ENCODE peak calls at places on chromosomes 3 and 15, in six cellular contexts. T is AG04449, V is stomach, R is fibroblast of mammary gland, Q is BJ, M is astrocyte of the cerebellum. G is an unnamed sample.

GRCh38 chr3:12974819-12975218 is 98.4 kb downstream of the IQSEC1 start:
- DNase-seq in T (no peak), V (no peak), R (no peak), Q (no peak), M (no peak), G (no peak)

GRCh38 chr3:52054689-52055511 is 1.5 kb downstream of the DUSP7 start:
- DNase-seq in T (no peak), V (no peak), R (no peak), Q (no peak), M (no peak), G (no peak)

GRCh38 chr15:90248760-90249122 is 615 bp upstream of the TTLL13 start:
- DNase-seq in T (no peak), V (no peak), R (no peak), Q (no peak), M (no peak), G (no peak)

GRCh38 chr3:70984756-70985155 is 598.8 kb downstream of the FOXP1 start:
- DNase-seq in T (no peak), V (no peak), R (peak; percentile 49), Q (no peak), M (no peak), G (no peak)

GRCh38 chr15:22954798-22955543 is 25.2 kb downstream of the CYFIP1 start:
- DNase-seq in T (no peak), V (no peak), R (no peak), Q (no peak), M (no peak), G (no peak)

GRCh38 chr3:46213201-46213600 is 5.1 kb upstream of the CCR1 start:
- DNase-seq in T (no peak), V (no peak), R (no peak), Q (no peak), M (no peak), G (no peak)

GRCh38 chr15:44782516-44782915 is 46.2 kb downstream of the TRIM69 start:
- DNase-seq in T (no peak), V (no peak), R (peak; percentile 8), Q (no peak), M (no peak), G (peak; percentile 31)

GRCh38 chr15:65189102-65189740 is 4.1 kb upstream of the CLPX start:
- DNase-seq in T (no peak), V (no peak), R (peak; percentile 69), Q (no peak), M (peak; percentile 61), G (peak; percentile 22)

GRCh38 chr3:58574682-58575081 is 2.5 kb downstream of the FAM107A start:
- DNase-seq in T (no peak), V (no peak), R (no peak), Q (no peak), M (no peak), G (no peak)

GRCh38 chr3:187066228-187066995 is 72.9 kb downstream of the RPL39L start:
- DNase-seq in T (no peak), V (no peak), R (peak; percentile 41), Q (no peak), M (no peak), G (peak; percentile 7)
- H3K4me3 ChIP-seq in T (no peak overlapping the region), V (no peak overlapping the region), R (no peak overlapping the region), Q (no peak overlapping the region), M (no peak overlapping the region), G (no peak overlapping the region)

DNA sequence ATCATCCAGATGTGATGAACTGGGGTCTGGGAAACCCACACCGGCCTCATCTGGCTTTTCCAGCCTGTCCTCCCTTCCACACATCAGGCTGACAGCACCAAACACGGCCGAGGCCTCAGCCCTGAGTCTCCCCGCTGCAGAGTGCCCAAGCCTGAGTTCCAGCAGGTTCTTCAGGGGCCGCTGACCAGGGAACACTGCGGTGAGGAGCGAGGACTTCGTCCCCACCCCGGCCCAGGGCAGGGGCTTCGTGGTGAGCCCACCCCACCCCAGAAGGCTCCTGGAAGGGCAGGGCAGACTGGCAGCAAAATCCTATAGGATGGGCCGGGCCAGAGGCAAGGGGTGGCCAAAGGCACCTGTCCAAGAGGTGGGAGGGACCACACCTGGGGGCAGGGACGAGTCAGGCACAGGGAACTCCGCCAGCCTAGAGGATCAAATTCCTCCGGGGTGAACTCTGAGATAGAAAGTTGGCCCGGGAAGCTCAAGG is at the start of gene SLC51A:
- DNase-seq in T (no peak), V (no peak), R (no peak), Q (no peak), M (no peak), G (no peak)
- H3K4me3 ChIP-seq in T (no peak within 1 kb of the TSS), V (peak within 1 kb of the TSS; percentile 6), R (no peak within 1 kb of the TSS), Q (no peak within 1 kb of the TSS), M (no peak within 1 kb of the TSS), G (no peak within 1 kb of the TSS)

GRCh38 chr15:57735406-57735805 is 28.9 kb downstream of the POLR2M start:
- DNase-seq in T (no peak), V (no peak), R (no peak), Q (no peak), M (no peak), G (no peak)
- H3K4me3 ChIP-seq in T (no peak overlapping the region), V (no peak overlapping the region), R (no peak overlapping the region), Q (no peak overlapping the region), M (no peak overlapping the region), G (no peak overlapping the region)

GRCh38 chr3:159852256-159852655 is 136.4 kb upstream of the IL12A start:
- DNase-seq in T (no peak), V (no peak), R (no peak), Q (no peak), M (no peak), G (no peak)

GRCh38 chr3:159854500-159855124 is 134.0 kb upstream of the IL12A start:
- DNase-seq in T (peak; percentile 88), V (no peak), R (peak; percentile 95), Q (peak; percentile 96), M (peak; percentile 84), G (peak; percentile 80)

GRCh38 chr3:159853506-159853864 is 135.2 kb upstream of the IL12A start:
- DNase-seq in T (no peak), V (no peak), R (no peak), Q (no peak), M (no peak), G (no peak)

GRCh38 chr3:159850481-159850880 is 138.2 kb upstream of the IL12A start:
- DNase-seq in T (no peak), V (no peak), R (no peak), Q (no peak), M (no peak), G (no peak)

GRCh38 chr3:159852821-159853505 is 135.7 kb upstream of the IL12A start:
- DNase-seq in T (no peak), V (no peak), R (peak; percentile 46), Q (no peak), M (no peak), G (no peak)
- H3K4me3 ChIP-seq in T (peak overlapping the region; percentile 43), V (no peak overlapping the region), R (peak overlapping the region; percentile 8), Q (peak overlapping the region; percentile 26), M (peak overlapping the region; percentile 0), G (peak overlapping the region; percentile 36)

GRCh38 chr3:183149915-183150825 is 12.4 kb downstream of the LAMP3 start:
- DNase-seq in T (no peak), V (no peak), R (peak; percentile 10), Q (no peak), M (no peak), G (no peak)
- H3K4me3 ChIP-seq in T (no peak overlapping the region), V (no peak overlapping the region), R (no peak overlapping the region), Q (no peak overlapping the region), M (no peak overlapping the region), G (no peak overlapping the region)

GRCh38 chr15:49646891-49647290 is 26.0 kb downstream of the DTWD1 start:
- DNase-seq in T (no peak), V (no peak), R (no peak), Q (no peak), M (no peak), G (no peak)

GRCh38 chr15:49644364-49644794 is 23.5 kb downstream of the DTWD1 start:
- DNase-seq in T (no peak), V (no peak), R (no peak), Q (no peak), M (no peak), G (no peak)

GRCh38 chr15:49649987-49650386 is 29.1 kb downstream of the DTWD1 start:
- DNase-seq in T (no peak), V (no peak), R (peak; percentile 52), Q (no peak), M (no peak), G (no peak)

GRCh38 chr15:49645937-49646336 is 25.1 kb downstream of the DTWD1 start:
- DNase-seq in T (peak; percentile 57), V (peak; percentile 30), R (peak; percentile 82), Q (no peak), M (peak; percentile 59), G (peak; percentile 47)

GRCh38 chr15:49645277-49645676 is 24.4 kb downstream of the DTWD1 start:
- DNase-seq in T (no peak), V (no peak), R (no peak), Q (no peak), M (no peak), G (no peak)
- H3K4me3 ChIP-seq in T (no peak overlapping the region), V (no peak overlapping the region), R (no peak overlapping the region), Q (no peak overlapping the region), M (no peak overlapping the region), G (no peak overlapping the region)

DNA sequence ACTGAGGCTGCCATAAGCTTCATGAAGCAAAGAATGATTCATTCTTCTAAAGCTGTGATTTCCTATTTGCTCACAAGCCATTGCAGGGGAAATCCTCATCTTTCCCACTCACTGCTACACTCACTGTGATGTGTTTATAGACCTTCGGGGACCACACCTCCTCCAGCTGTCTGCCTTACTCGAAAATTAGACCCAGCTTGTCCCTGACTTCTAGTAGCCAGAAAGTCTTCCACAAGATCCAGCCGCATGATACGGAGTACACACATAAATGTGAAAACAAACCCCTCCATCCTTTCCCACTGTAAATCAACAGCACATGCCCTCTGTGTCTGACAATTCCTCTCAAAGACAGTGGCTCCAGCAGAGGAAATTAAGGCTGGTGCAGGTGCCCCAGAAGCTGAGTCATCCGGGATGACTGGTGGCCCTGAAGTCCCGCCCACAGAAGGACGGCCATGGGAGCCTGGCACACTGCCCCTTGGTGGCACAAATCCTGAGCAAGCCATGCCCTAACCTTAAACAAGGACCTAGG is 172.0 kb downstream of the STT3B start:
- DNase-seq in T (peak; percentile 28), V (peak; percentile 82), R (peak; percentile 76), Q (peak; percentile 75), M (no peak), G (peak; percentile 60)
- H3K4me3 ChIP-seq in T (no peak overlapping the region), V (no peak overlapping the region), R (no peak overlapping the region), Q (no peak overlapping the region), M (no peak overlapping the region), G (no peak overlapping the region)

DNA sequence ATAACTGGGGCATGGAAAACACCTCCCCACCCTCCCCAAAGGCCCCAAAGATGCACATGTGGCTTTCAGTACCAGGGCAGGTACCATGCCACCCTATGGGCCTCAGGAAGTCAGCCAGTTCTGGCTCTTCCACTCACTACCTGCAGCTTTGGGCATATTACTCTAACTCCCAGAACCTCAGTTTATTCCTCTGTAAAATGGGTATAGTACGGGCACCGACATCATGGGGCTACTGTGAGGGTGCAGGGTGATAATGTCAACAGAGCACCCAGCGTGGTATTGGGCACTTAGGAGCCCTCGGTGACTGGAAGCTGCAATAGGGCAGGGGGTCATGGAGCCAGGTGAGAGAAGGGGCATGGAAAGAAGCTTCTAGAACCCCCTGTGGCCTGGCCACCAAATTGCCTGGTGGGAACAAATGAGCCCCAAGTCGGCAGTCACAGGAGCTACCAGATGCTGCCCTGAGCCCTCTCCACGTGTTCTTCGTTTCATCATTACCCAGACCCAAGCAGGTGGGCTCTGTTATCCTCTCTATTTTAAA is 512.1 kb downstream of the SHQ1 start:
- DNase-seq in T (no peak), V (no peak), R (no peak), Q (no peak), M (no peak), G (no peak)
- H3K4me3 ChIP-seq in T (no peak overlapping the region), V (no peak overlapping the region), R (no peak overlapping the region), Q (no peak overlapping the region), M (no peak overlapping the region), G (no peak overlapping the region)